ENCODE peak calls at places on chromosomes 2 and 18, in four cellular contexts. One of them, this sample, is unnamed. For H3K4me1, the result is how much of the 10 kb centered on the place peaks cover.

GRCh38 chr2:44745460-44745859 is 196.0 kb upstream of the SIX3 start:
- DNase-seq in neural progenitor cell: no peak
- DNase-seq in HCT116: no peak
- DNase-seq in PC-3: no peak
- DNase-seq in this sample: no peak

GRCh38 chr2:105180491-105180972 is 61.0 kb upstream of the GPR45 start:
- DNase-seq in neural progenitor cell: peak
- DNase-seq in HCT116: no peak
- DNase-seq in PC-3: no peak
- DNase-seq in this sample: no peak

GRCh38 chr2:46275995-46276394 is 21.2 kb upstream of the EPAS1 start:
- DNase-seq in neural progenitor cell: peak
- DNase-seq in HCT116: no peak
- DNase-seq in PC-3: no peak
- DNase-seq in this sample: no peak

GRCh38 chr18:8938817-8939216 is 163.7 kb upstream of the NDUFV2 start:
- DNase-seq in neural progenitor cell: no peak
- DNase-seq in HCT116: no peak
- DNase-seq in PC-3: no peak
- DNase-seq in this sample: no peak

GRCh38 chr2:127137741-127138140 is 30.8 kb upstream of the BIN1 start:
- DNase-seq in neural progenitor cell: no peak
- DNase-seq in HCT116: no peak
- DNase-seq in PC-3: no peak
- DNase-seq in this sample: no peak

GRCh38 chr18:24875761-24876160 is 415.3 kb downstream of the HRH4 start:
- DNase-seq in neural progenitor cell: peak
- DNase-seq in HCT116: no peak
- DNase-seq in PC-3: no peak
- DNase-seq in this sample: no peak

GRCh38 chr2:112481528-112482228 is at the start of gene TTL:
- DNase-seq in neural progenitor cell: peak
- DNase-seq in HCT116: no peak
- DNase-seq in PC-3: peak
- DNase-seq in this sample: no peak

GRCh38 chr2:20573611-20574422 is 77.1 kb downstream of the HS1BP3 start:
- DNase-seq in neural progenitor cell: no peak
- DNase-seq in HCT116: no peak
- DNase-seq in PC-3: no peak
- DNase-seq in this sample: no peak

GRCh38 chr2:165698621-165698946 is 95.5 kb downstream of the GALNT3 start:
- DNase-seq in neural progenitor cell: peak
- DNase-seq in HCT116: peak
- DNase-seq in PC-3: peak
- DNase-seq in this sample: no peak

GRCh38 chr18:25349926-25350560 is 1.9 kb downstream of the ZNF521 start:
- DNase-seq in neural progenitor cell: peak
- DNase-seq in HCT116: no peak
- DNase-seq in PC-3: no peak
- DNase-seq in this sample: no peak

GRCh38 chr2:207371877-207372276 is 157.9 kb upstream of the CREB1 start:
- DNase-seq in neural progenitor cell: no peak
- DNase-seq in HCT116: no peak
- DNase-seq in PC-3: no peak
- DNase-seq in this sample: no peak

GRCh38 chr2:157839822-157840221 is 36.3 kb downstream of the ACVR1 start:
- DNase-seq in neural progenitor cell: peak
- DNase-seq in HCT116: no peak
- DNase-seq in PC-3: no peak
- DNase-seq in this sample: no peak

DNA sequence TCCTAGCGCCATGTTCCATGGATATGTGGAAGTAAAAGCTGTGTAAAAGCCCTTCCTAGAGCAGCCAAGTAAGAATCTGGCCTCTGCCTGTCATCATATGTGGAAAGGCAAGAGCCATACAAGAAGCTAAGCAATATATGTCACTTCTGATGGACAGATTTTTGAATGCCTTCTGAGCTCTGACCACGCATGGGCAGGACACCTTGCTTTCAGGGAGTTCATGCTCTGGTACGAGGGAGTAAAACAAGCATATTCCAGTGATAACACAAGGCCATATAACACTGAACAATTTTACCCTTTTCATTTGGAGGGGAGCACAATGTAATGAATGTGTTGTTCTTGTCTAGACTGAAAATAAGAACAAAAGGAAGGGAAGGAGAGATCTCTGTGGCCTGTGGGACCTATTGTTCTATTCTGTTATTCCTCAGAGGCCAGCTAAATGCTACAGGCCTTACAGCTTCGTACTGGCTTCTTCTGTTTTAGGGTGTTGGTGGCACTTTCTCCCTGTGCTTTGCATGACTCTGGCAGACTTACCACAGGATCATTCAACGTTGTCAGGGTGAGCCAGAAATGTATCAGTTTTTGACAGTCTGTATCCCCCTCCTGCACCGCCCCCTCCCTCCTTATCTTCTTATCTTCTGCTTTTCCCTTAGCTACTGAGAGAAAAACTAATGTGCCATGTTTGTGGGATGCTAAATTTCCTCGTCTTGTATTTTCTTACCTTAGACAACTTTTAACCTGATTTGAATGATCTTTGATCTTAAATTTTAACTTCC is 99.5 kb downstream of the MAP4K4 start:
- DNase-seq in neural progenitor cell: no peak
- DNase-seq in HCT116: no peak
- DNase-seq in PC-3: no peak
- DNase-seq in this sample: no peak
- H3K4me1 ChIP-seq in neural progenitor cell: under half
- H3K4me1 ChIP-seq in HCT116: under half
- H3K4me1 ChIP-seq in PC-3: under half
- H3K4me1 ChIP-seq in this sample: under half

GRCh38 chr2:174682578-174683391 is 81.5 kb downstream of the CHRNA1 start:
- DNase-seq in neural progenitor cell: peak
- DNase-seq in HCT116: no peak
- DNase-seq in PC-3: no peak
- DNase-seq in this sample: no peak
- TF ChIP-seq EZH2 in neural progenitor cell: peak
- TF ChIP-seq EZH2 in HCT116: no peak
- TF ChIP-seq EZH2 in PC-3: no peak
- TF ChIP-seq EZH2 in this sample: no peak

GRCh38 chr2:172086349-172087190 is 1.3 kb downstream of the DLX1 start:
- DNase-seq in neural progenitor cell: peak
- DNase-seq in HCT116: no peak
- DNase-seq in PC-3: peak
- DNase-seq in this sample: no peak
- TF ChIP-seq CTCF in neural progenitor cell: peak
- TF ChIP-seq CTCF in HCT116: no peak
- TF ChIP-seq CTCF in PC-3: no peak
- TF ChIP-seq CTCF in this sample: peak

GRCh38 chr2:101124684-101125366 is 26.4 kb downstream of the TBC1D8 start:
- DNase-seq in neural progenitor cell: no peak
- DNase-seq in HCT116: peak
- DNase-seq in PC-3: peak
- DNase-seq in this sample: peak

GRCh38 chr2:101121174-101121573 is 30.0 kb downstream of the TBC1D8 start:
- DNase-seq in neural progenitor cell: no peak
- DNase-seq in HCT116: no peak
- DNase-seq in PC-3: no peak
- DNase-seq in this sample: no peak

GRCh38 chr2:101125799-101126198 is 25.4 kb downstream of the TBC1D8 start:
- DNase-seq in neural progenitor cell: no peak
- DNase-seq in HCT116: no peak
- DNase-seq in PC-3: no peak
- DNase-seq in this sample: no peak

GRCh38 chr2:101125374-101125773 is 25.8 kb downstream of the TBC1D8 start:
- DNase-seq in neural progenitor cell: no peak
- DNase-seq in HCT116: peak
- DNase-seq in PC-3: peak
- DNase-seq in this sample: no peak

GRCh38 chr2:101124061-101124460 is 27.1 kb downstream of the TBC1D8 start:
- DNase-seq in neural progenitor cell: no peak
- DNase-seq in HCT116: no peak
- DNase-seq in PC-3: peak
- DNase-seq in this sample: no peak
- H3K4me1 ChIP-seq in neural progenitor cell: under half
- H3K4me1 ChIP-seq in HCT116: half or more
- H3K4me1 ChIP-seq in PC-3: half or more
- H3K4me1 ChIP-seq in this sample: half or more

GRCh38 chr2:55989405-55989804 is 65.8 kb upstream of the EFEMP1 start:
- DNase-seq in neural progenitor cell: no peak
- DNase-seq in HCT116: no peak
- DNase-seq in PC-3: no peak
- DNase-seq in this sample: no peak
- TF ChIP-seq EZH2 in neural progenitor cell: no peak
- TF ChIP-seq EZH2 in HCT116: no peak
- TF ChIP-seq EZH2 in PC-3: no peak
- TF ChIP-seq EZH2 in this sample: no peak

GRCh38 chr2:55907686-55908085 is 15.9 kb downstream of the EFEMP1 start:
- DNase-seq in neural progenitor cell: no peak
- DNase-seq in HCT116: no peak
- DNase-seq in PC-3: no peak
- DNase-seq in this sample: no peak
- TF ChIP-seq CTCF in neural progenitor cell: no peak
- TF ChIP-seq CTCF in HCT116: no peak
- TF ChIP-seq CTCF in PC-3: no peak
- TF ChIP-seq CTCF in this sample: no peak

GRCh38 chr2:4445821-4446220 is 742.4 kb downstream of the DCDC2C start:
- DNase-seq in neural progenitor cell: no peak
- DNase-seq in HCT116: no peak
- DNase-seq in PC-3: no peak
- DNase-seq in this sample: no peak
- H3K4me1 ChIP-seq in neural progenitor cell: under half
- H3K4me1 ChIP-seq in HCT116: under half
- H3K4me1 ChIP-seq in PC-3: under half
- H3K4me1 ChIP-seq in this sample: under half

GRCh38 chr2:138780451-138780880 is 276 bp upstream of the NXPH2 start:
- DNase-seq in neural progenitor cell: peak
- DNase-seq in HCT116: no peak
- DNase-seq in PC-3: no peak
- DNase-seq in this sample: no peak
- TF ChIP-seq EZH2 in neural progenitor cell: peak
- TF ChIP-seq EZH2 in HCT116: no peak
- TF ChIP-seq EZH2 in PC-3: no peak
- TF ChIP-seq EZH2 in this sample: no peak